ENCODE peak calls at places on chromosomes 6 and 20, in six cellular contexts. U is prostate gland, P is heart right ventricle, F is cardiac muscle cell, A is PC-3, G is H9. M is an unnamed sample.

GRCh38 chr6:78300885-78301284 is 566.5 kb upstream of the IRAK1BP1 start:
- DNase-seq in U (no peak), P (no peak), F (no peak), A (peak; percentile 10), G (no peak), M (no peak)

GRCh38 chr6:38155144-38155543 is 335.6 kb downstream of the ZFAND3 start:
- DNase-seq in U (no peak), P (no peak), F (peak; percentile 88), A (no peak), G (no peak), M (no peak)

GRCh38 chr6:135537782-135538301 is 40.3 kb upstream of the AHI1 start:
- DNase-seq in U (no peak), P (no peak), F (peak; percentile 75), A (peak; percentile 82), G (no peak), M (peak; percentile 53)

GRCh38 chr6:73152998-73153757 is 72.1 kb downstream of the KHDC1L start:
- DNase-seq in U (no peak), P (no peak), F (peak; percentile 8), A (peak; percentile 14), G (no peak), M (no peak)

GRCh38 chr20:44866703-44867335 is 18.7 kb upstream of the YWHAB start:
- DNase-seq in U (no peak), P (no peak), F (no peak), A (no peak), G (no peak), M (no peak)

GRCh38 chr6:31639449-31639861 is 13.0 kb downstream of the BAG6 start:
- DNase-seq in U (no peak), P (no peak), F (peak; percentile 50), A (peak; percentile 17), G (no peak), M (no peak)

GRCh38 chr6:33213989-33214335 is 5.7 kb downstream of the RING1 start:
- DNase-seq in U (no peak), P (no peak), F (no peak), A (no peak), G (no peak), M (no peak)

GRCh38 chr6:5998741-5999687 is 7.7 kb downstream of the NRN1 start:
- DNase-seq in U (no peak), P (peak; percentile 59), F (no peak), A (no peak), G (peak; percentile 68), M (peak; percentile 74)

GRCh38 chr6:39217177-39217864 is 12.0 kb downstream of the KCNK5 start:
- DNase-seq in U (no peak), P (no peak), F (no peak), A (no peak), G (no peak), M (peak; percentile 26)

GRCh38 chr6:84137989-84138575 is 89.4 kb downstream of the CEP162 start:
- DNase-seq in U (no peak), P (no peak), F (peak; percentile 12), A (peak; percentile 8), G (no peak), M (no peak)

GRCh38 chr6:43181942-43182860 is at the start of gene CUL9:
- DNase-seq in U (peak; percentile 76), P (peak; percentile 90), F (peak; percentile 82), A (peak; percentile 75), G (peak; percentile 77), M (peak; percentile 82)

GRCh38 chr20:9835302-9835701 is 3.6 kb downstream of the PAK5 start:
- DNase-seq in U (no peak), P (no peak), F (no peak), A (no peak), G (no peak), M (no peak)

GRCh38 chr20:57868310-57868709 is 158.5 kb upstream of the PMEPA1 start:
- DNase-seq in U (no peak), P (no peak), F (no peak), A (no peak), G (no peak), M (no peak)

GRCh38 chr6:132902866-132903265 is 88.5 kb downstream of the RPS12 start:
- DNase-seq in U (no peak), P (no peak), F (peak; percentile 30), A (no peak), G (no peak), M (no peak)

GRCh38 chr6:143513410-143513809 is 1.9 kb upstream of the FUCA2 start:
- DNase-seq in U (no peak), P (peak; percentile 25), F (no peak), A (peak; percentile 30), G (peak; percentile 79), M (peak; percentile 88)

GRCh38 chr6:132764370-132764769 is 6.7 kb upstream of the VNN2 start:
- DNase-seq in U (no peak), P (peak; percentile 30), F (peak; percentile 88), A (peak; percentile 92), G (no peak), M (peak; percentile 16)

GRCh38 chr6:76876922-76877553 is 586.3 kb downstream of the HTR1B start:
- DNase-seq in U (peak; percentile 36), P (no peak), F (peak; percentile 85), A (peak; percentile 76), G (peak; percentile 84), M (peak; percentile 96)

GRCh38 chr20:38243617-38244016 is 16.9 kb downstream of the KIAA1755 start:
- DNase-seq in U (no peak), P (no peak), F (no peak), A (no peak), G (no peak), M (no peak)

GRCh38 chr20:4545526-4545925 is 176.2 kb upstream of the PRND start:
- DNase-seq in U (no peak), P (no peak), F (peak; percentile 30), A (no peak), G (no peak), M (no peak)

GRCh38 chr20:46683068-46683477 is 6.2 kb downstream of the TP53RK start:
- DNase-seq in U (no peak), P (no peak), F (peak; percentile 63), A (no peak), G (no peak), M (no peak)

DNA sequence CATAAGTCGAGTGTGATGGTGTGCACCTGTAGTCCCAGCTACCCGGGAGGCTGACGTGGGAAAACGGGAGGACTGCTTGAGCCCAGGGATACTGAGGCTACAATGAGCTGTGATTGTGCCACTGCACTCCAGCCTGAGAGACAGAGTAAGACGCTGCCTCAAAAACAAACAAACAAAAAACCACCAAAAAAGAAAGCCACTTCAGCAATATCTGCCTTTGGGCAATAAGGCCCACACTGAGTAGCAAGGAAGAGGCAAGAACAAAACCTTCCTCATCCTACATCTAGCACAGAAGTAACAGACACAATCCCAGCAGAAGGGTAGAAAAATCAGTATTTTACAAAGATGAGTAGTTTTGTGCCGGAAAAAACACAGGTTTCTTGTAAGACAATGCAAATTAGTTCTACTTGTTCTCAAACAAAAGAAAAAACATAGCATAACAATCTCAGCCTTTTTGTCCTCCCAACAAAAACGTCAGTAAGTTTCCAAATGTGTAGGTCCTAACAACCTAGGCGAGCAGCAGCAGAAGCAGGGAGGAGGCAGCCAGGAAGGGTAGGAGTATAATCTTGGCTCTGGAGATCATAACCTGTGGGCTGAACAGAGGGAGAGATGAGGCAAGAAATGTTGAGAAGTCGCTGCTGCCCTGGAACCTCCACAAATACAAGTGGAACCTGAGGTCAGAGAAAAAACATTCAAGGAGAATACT is 5.7 kb downstream of the PPP1R10 start:
- DNase-seq in U (no peak), P (no peak), F (peak; percentile 43), A (no peak), G (no peak), M (no peak)
- H3K4me1 ChIP-seq in U (peaks cover 5% of the 10 kb centered on the region), P (peaks cover 47% of the 10 kb centered on the region), F (peaks cover 13% of the 10 kb centered on the region), A (peaks cover 28% of the 10 kb centered on the region), G (peaks cover 4% of the 10 kb centered on the region), M (peaks cover 13% of the 10 kb centered on the region)

GRCh38 chr20:48823476-48823875 is 4.3 kb downstream of the PREX1 start:
- DNase-seq in U (no peak), P (no peak), F (no peak), A (no peak), G (no peak), M (no peak)
- H3K4me1 ChIP-seq in U (no peaks in the 10 kb centered on the region), P (peaks cover 75% of the 10 kb centered on the region), F (peaks cover 7% of the 10 kb centered on the region), A (peaks cover 49% of the 10 kb centered on the region), G (no peaks in the 10 kb centered on the region), M (peaks cover 24% of the 10 kb centered on the region)

GRCh38 chr6:157531986-157532365 is 151.0 kb downstream of the ZDHHC14 start:
- DNase-seq in U (no peak), P (no peak), F (no peak), A (no peak), G (no peak), M (no peak)
- H3K4me1 ChIP-seq in U (no peaks in the 10 kb centered on the region), P (peaks cover 50% of the 10 kb centered on the region), F (no peaks in the 10 kb centered on the region), A (peaks cover 17% of the 10 kb centered on the region), G (peaks cover 17% of the 10 kb centered on the region), M (peaks cover 60% of the 10 kb centered on the region)

DNA sequence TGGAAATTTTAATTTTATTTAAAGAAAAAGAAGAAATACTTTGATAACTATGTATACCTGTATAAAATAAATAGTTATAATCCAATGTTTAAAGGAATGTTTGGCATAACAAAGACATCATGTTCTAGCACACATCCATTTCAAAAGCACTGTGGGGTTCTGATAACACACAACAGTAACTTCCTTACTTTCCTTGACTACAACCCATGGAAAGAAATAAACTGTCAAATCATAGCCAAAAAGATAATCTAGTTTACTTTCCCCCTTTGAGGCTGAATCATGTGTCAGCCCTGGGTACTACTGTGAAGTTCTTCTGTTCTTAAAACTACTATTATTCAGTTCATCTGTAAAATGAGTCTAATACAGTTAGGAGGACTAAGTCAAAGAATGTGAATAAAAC is 61.4 kb upstream of the PKIB start:
- DNase-seq in U (no peak), P (no peak), F (no peak), A (no peak), G (no peak), M (no peak)
- H3K4me1 ChIP-seq in U (no peaks in the 10 kb centered on the region), P (no peaks in the 10 kb centered on the region), F (peaks cover 8% of the 10 kb centered on the region), A (no peaks in the 10 kb centered on the region), G (no peaks in the 10 kb centered on the region), M (no peaks in the 10 kb centered on the region)

DNA sequence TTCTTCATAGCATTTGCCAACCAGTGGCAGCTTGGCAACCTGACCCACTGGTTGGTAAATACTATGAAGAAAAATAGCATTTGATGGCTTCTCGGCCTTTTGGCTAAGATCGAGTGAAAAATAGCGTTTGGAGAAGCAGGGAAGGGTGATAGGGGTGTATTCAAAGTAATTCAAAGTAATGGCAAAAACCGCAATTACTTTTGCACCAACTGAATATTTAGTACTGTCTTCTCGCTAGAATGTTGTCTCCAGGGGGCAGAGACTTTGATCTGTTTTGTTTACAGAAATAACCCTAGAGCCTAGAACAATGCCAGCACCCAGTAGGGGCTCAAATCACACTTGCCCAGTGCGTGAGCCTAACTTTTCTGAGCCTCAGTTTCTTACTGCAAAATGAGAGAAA is 106.1 kb downstream of the CDC5L start:
- DNase-seq in U (no peak), P (no peak), F (no peak), A (peak; percentile 3), G (no peak), M (no peak)
- H3K4me1 ChIP-seq in U (peaks cover 10% of the 10 kb centered on the region), P (peaks cover 14% of the 10 kb centered on the region), F (no peaks in the 10 kb centered on the region), A (peaks cover 45% of the 10 kb centered on the region), G (no peaks in the 10 kb centered on the region), M (no peaks in the 10 kb centered on the region)

GRCh38 chr6:15331629-15332241 is 85.9 kb downstream of the JARID2 start:
- DNase-seq in U (no peak), P (no peak), F (no peak), A (no peak), G (no peak), M (no peak)
- H3K4me1 ChIP-seq in U (no peaks in the 10 kb centered on the region), P (peaks cover 76% of the 10 kb centered on the region), F (peaks cover 27% of the 10 kb centered on the region), A (peaks cover 32% of the 10 kb centered on the region), G (peaks cover 20% of the 10 kb centered on the region), M (peaks cover 97% of the 10 kb centered on the region)

DNA sequence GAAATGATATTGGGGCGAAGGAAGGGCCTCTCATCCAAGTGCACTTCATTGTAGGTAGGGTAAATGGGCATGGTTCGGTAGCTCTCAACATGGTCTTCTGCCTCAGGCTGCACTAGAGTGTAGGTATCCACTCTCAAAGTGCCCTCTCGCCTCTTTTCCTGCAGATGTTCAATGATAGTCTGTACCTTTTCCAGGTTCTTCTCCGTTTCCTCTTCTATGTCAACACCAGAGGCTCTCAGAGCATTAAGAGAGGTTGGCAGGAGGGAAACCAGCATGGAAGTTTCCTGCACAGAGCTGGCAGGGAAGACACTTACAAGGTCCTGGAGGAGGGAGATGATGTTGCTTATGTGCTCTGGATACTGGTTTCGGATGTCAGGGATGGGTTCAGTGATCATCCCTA is 7.1 kb downstream of the ZNFX1 start:
- DNase-seq in U (no peak), P (no peak), F (no peak), A (no peak), G (no peak), M (no peak)
- H3K4me1 ChIP-seq in U (no peaks in the 10 kb centered on the region), P (peaks cover 97% of the 10 kb centered on the region), F (no peaks in the 10 kb centered on the region), A (peaks cover 11% of the 10 kb centered on the region), G (no peaks in the 10 kb centered on the region), M (no peaks in the 10 kb centered on the region)